ENCODE peak calls at places on chromosomes 16 and 17, in five cellular contexts. M is MM.1S, K is OCI-LY7, U is MCF 10A, R is omental fat pad. O is an unnamed sample.

GRCh38 chr16:27721548-27722265 is 171.8 kb downstream of the KATNIP start:
- DNase-seq in R (no peak), M (no peak), U (no peak), K (no peak), O (no peak)

GRCh38 chr17:57537524-57538410 is 207.3 kb downstream of the CCDC182 start:
- DNase-seq in U (no peak), R (no peak), K (no peak), M (no peak), O (no peak)

GRCh38 chr17:63764701-63765100 is 8.7 kb downstream of the CCDC47 start:
- DNase-seq in R (no peak), K (no peak), U (no peak), M (no peak), O (no peak)

GRCh38 chr16:88505405-88506082 is 52.5 kb downstream of the ZFPM1 start:
- DNase-seq in R (peak; percentile 76), M (no peak), K (peak; percentile 79), U (peak; percentile 47), O (no peak)

GRCh38 chr16:87739801-87740200 is 26.0 kb downstream of the KLHDC4 start:
- DNase-seq in U (peak; percentile 18), R (no peak), K (no peak), M (no peak), O (no peak)

GRCh38 chr17:35127751-35128514 is 6.5 kb downstream of the FNDC8 start:
- DNase-seq in M (no peak), R (no peak), K (no peak), U (no peak), O (no peak)

GRCh38 chr16:68005786-68006286 is 6.6 kb upstream of the DPEP2 start:
- DNase-seq in R (no peak), U (peak; percentile 30), K (peak; percentile 65), M (peak; percentile 43), O (no peak)

GRCh38 chr16:46658925-46659324 is 30.1 kb downstream of the VPS35 start:
- DNase-seq in K (peak; percentile 56), M (peak; percentile 63), R (no peak), U (no peak), O (peak; percentile 61)

GRCh38 chr17:15451681-15452080 is 15.7 kb downstream of the CDRT4 start:
- DNase-seq in M (no peak), K (no peak), U (no peak), R (no peak), O (no peak)

GRCh38 chr16:29993191-29993902 is 2.1 kb downstream of the HIRIP3 start:
- DNase-seq in M (no peak), R (no peak), K (no peak), U (no peak), O (no peak)

DNA sequence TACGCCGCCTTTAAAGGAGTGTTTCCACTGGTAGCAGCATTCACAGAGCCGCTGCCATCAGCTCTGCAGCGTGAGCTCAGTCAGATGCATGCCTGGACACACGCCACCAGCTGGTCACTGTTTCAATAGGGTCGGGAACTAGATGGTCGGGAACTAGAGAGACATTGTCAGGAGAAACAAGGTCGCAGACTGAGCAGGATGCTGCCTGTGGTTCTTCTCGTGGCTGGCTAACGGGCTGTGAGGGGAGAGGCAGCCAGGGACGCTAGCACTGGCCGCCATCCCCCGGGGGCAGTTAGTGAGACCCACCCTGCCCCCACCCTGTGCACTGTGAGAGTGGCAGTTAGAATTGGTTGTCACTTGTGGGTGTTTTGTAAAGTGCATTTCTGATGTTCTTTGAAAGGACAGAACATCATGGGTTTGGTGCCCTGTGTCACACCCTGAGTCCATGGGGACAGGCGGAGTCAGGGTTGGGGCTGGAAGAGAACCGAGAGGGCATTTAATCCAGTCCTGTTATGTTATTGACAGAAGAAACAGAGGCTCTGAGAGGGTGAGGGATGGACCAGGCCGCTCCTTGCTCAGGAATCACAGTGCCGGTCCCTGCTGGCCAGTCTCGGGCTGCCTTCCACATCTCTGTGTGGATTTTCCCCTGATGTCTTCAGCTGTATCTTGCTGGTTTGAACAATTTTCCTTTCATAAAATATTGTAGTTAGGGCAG is 86.4 kb downstream of the SPECC1 start:
- DNase-seq in M (no peak), R (no peak), U (peak; percentile 16), K (no peak), O (no peak)
- TF ChIP-seq CTCF in M (no peak), R (no peak), U (no peak), K (no peak), O (no peak)

GRCh38 chr16:6684076-6684673 is 648.5 kb upstream of the RBFOX1 start:
- DNase-seq in K (peak; percentile 35), R (no peak), U (no peak), M (no peak), O (no peak)
- TF ChIP-seq CTCF in K (peak; percentile 82), R (no peak), U (peak; percentile 44), M (peak; percentile 48), O (peak; percentile 40)

DNA sequence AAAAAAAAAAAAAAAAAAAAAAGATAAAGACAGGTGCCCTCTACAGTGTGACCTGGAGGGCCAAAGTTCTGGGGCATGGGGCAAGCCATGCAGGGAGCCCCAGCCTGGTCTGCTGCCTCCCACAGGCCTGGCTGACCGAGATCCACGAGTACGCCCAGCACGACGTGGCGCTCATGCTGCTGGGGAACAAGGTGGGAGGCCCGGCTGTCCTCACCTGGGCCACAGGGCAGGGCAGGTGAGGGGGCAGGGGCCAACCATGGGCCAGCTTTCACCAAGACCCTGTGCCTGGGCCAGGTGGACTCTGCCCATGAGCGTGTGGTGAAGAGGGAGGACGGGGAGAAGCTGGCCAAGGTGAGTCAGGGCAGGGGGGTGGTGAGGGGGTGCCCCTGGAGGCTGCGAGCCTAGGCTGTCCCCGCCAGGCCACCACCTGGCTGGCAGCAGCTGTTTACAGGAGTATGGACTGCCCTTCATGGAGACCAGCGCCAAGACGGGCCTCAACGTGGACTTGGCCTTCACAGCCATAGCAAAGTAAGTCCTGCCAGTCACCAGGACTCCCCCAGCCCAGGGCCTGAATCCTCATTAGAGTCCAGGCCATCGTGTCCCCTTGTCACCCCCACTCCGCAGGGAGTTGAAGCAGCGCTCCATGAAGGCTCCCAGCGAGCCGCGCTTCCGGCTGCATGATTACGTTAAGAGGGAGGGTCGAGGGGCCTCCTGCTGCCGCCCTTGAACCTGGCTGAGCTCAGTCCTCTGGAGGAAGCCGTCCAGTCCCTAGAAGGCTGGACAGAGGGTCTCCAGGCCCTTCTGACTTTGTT is 2.7 kb upstream of the TRAF7 start:
- DNase-seq in R (no peak), U (peak; percentile 50), K (peak; percentile 71), M (peak; percentile 19), O (no peak)
- TF ChIP-seq CTCF in R (no peak), U (no peak), K (peak; percentile 42), M (no peak), O (peak; percentile 47)

GRCh38 chr17:44776628-44777393 is 18.0 kb downstream of the ADAM11 start:
- DNase-seq in K (no peak), U (no peak), M (no peak), R (no peak), O (no peak)

GRCh38 chr17:44774271-44775135 is 15.7 kb downstream of the ADAM11 start:
- DNase-seq in M (peak; percentile 83), K (peak; percentile 89), U (peak; percentile 89), R (peak; percentile 97), O (peak; percentile 91)

GRCh38 chr17:44775838-44776621 is 17.2 kb downstream of the ADAM11 start:
- DNase-seq in U (peak; percentile 11), M (no peak), K (no peak), R (no peak), O (no peak)

GRCh38 chr17:44773140-44773539 is 14.4 kb downstream of the ADAM11 start:
- DNase-seq in U (no peak), R (no peak), M (no peak), K (no peak), O (no peak)

GRCh38 chr17:44775136-44775837 is 16.5 kb downstream of the ADAM11 start:
- DNase-seq in U (peak; percentile 99), K (peak; percentile 99), R (peak; percentile 93), M (peak; percentile 99), O (peak; percentile 99)
- TF ChIP-seq CTCF in U (no peak), K (peak; percentile 54), R (no peak), M (no peak), O (no peak)

GRCh38 chr17:67121317-67121887 is 77.0 kb downstream of the CACNG1 start:
- DNase-seq in M (no peak), U (no peak), K (no peak), R (no peak), O (no peak)
- TF ChIP-seq CTCF in M (no peak), U (no peak), K (no peak), R (no peak), O (no peak)

GRCh38 chr17:7634384-7634783 is 4.4 kb downstream of the SHBG start:
- DNase-seq in M (no peak), R (no peak), U (peak; percentile 55), K (no peak), O (no peak)
- TF ChIP-seq CTCF in M (peak; percentile 47), R (no peak), U (peak; percentile 51), K (peak; percentile 42), O (peak; percentile 67)

DNA sequence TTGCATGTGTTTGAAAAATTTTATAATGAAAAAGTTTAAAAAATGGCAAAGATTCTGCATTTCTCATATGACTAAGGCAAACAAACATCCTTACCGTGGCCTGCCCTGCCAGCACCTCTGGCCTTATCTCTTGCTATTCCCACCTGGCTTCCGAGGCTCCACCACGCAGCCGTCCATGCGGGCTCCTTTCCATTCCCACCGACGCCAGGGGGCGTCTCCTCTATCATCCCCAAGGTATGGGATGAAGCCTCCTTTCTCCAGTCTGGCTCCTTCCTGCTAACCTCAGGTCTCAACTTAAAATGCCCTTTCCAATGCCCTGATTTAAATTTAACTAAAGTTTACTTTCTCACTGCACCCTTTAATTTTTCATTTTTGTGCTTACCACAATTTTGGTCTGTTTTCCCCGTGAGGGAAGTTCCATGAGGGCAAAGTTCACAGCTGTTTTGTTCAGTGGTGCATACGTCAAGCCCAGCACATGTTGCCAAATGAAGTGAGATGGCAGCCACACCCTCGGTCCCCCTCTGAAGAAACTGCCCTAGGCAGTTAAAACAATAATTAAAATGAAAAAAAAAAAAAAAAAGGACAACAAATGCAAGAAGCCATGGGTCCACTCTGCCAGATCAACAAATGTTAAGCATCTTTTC is 13.3 kb upstream of the SDK2 start:
- DNase-seq in U (peak; percentile 68), M (no peak), K (peak; percentile 54), R (no peak), O (no peak)
- TF ChIP-seq CTCF in U (peak; percentile 64), M (peak; percentile 41), K (peak; percentile 85), R (no peak), O (peak; percentile 26)

O was measured in GM10248.